ENCODE peak calls at places on chromosomes 13 and 19, in seven cellular contexts. C is neural progenitor cell; U is effector memory CD4-positive, alpha-beta T cell; H is left ventricle myocardium inferior; S is adrenal gland; B is hepatocyte; V is fibroblast of lung. A is an unnamed sample.

GRCh38 chr19:34364830-34365462 is at the start of gene GPI:
- DNase-seq in C (peak; percentile 72), U (peak; percentile 49), H (peak; percentile 68), S (peak; percentile 75), B (peak; percentile 81), V (peak; percentile 34), A (no peak)

GRCh38 chr13:103289661-103290060 is 223.4 kb upstream of the SLC10A2 start:
- DNase-seq in C (no peak), U (no peak), H (no peak), S (no peak), B (no peak), V (peak; percentile 31), A (no peak)

GRCh38 chr13:41565221-41565620 is 107.9 kb downstream of the RGCC start:
- DNase-seq in C (no peak), U (no peak), H (no peak), S (no peak), B (no peak), V (peak; percentile 78), A (no peak)

GRCh38 chr13:57612568-57612967 is 19.0 kb upstream of the PCDH17 start:
- DNase-seq in C (no peak), U (no peak), H (no peak), S (no peak), B (no peak), V (no peak), A (no peak)

GRCh38 chr13:84362777-84363176 is 480.5 kb upstream of the SLITRK1 start:
- DNase-seq in C (no peak), U (no peak), H (no peak), S (no peak), B (no peak), V (no peak), A (no peak)

GRCh38 chr19:1882089-1882785 is 3.1 kb downstream of the ABHD17A start:
- DNase-seq in C (peak; percentile 36), U (peak; percentile 72), H (no peak), S (no peak), B (no peak), V (no peak), A (no peak)

GRCh38 chr19:51036519-51036918 is 1.7 kb upstream of the KLK12 start:
- DNase-seq in C (no peak), U (no peak), H (no peak), S (no peak), B (no peak), V (no peak), A (no peak)

GRCh38 chr19:30522359-30522758 is 150.2 kb downstream of the ZNF536 start:
- DNase-seq in C (no peak), U (no peak), H (no peak), S (no peak), B (no peak), V (no peak), A (no peak)

GRCh38 chr19:14368011-14368513 is 13.2 kb upstream of the ADGRE5 start:
- DNase-seq in C (no peak), U (no peak), H (no peak), S (no peak), B (no peak), V (no peak), A (no peak)

GRCh38 chr19:39212377-39212742 is 8.3 kb upstream of the SYCN start:
- DNase-seq in C (peak; percentile 71), U (peak; percentile 13), H (peak; percentile 24), S (no peak), B (no peak), V (peak; percentile 11), A (no peak)

GRCh38 chr19:30225615-30226463 is 146.3 kb upstream of the ZNF536 start:
- DNase-seq in C (peak; percentile 60), U (no peak), H (no peak), S (no peak), B (peak; percentile 33), V (no peak), A (no peak)

GRCh38 chr19:51531349-51532315 is at the start of gene SIGLEC6:
- DNase-seq in C (no peak), U (no peak), H (peak; percentile 47), S (peak; percentile 52), B (no peak), V (no peak), A (peak; percentile 32)

GRCh38 chr19:14814982-14815381 is 20.0 kb downstream of the OR7A5 start:
- DNase-seq in C (no peak), U (no peak), H (no peak), S (no peak), B (no peak), V (no peak), A (no peak)

GRCh38 chr13:35165205-35165604 is 223.1 kb downstream of the NBEA start:
- DNase-seq in C (peak; percentile 38), U (no peak), H (no peak), S (no peak), B (no peak), V (no peak), A (no peak)

GRCh38 chr19:19402656-19403372 is 2.7 kb upstream of the GATAD2A start:
- DNase-seq in C (no peak), U (no peak), H (no peak), S (no peak), B (no peak), V (peak; percentile 46), A (no peak)

DNA sequence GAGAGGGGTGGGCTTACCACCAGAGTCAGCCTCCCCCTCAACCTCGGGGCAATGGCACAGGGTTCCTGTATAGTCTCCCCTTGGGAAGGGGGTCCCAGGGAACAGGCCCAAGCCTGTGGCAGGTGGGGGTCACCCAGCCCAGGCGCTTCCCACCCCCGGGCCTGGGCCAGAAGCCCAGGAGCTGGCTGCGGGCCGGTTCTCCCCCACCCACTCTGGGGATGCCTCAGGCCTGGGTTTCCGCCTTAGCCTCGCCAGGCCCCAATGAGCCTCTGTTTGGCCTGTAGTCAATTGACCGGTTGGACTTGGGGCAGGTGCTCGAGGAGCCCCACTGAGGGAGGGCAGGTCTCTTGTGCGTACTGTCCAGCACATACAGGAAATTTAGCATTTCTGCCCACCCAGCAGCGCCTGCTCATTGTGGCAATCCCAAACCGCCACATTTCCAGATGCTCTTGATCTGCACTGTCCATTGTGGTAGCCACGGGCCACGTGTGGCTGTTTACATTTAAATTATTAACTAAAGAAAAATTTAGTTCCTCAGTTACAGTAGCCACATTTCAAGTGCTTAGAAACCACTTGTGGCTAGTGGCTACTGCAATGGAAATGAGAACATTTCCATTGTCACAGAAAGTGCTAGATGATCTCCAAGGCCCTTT is 9.9 kb downstream of the LYL1 start:
- DNase-seq in C (no peak), U (no peak), H (no peak), S (no peak), B (no peak), V (no peak), A (no peak)
- H3K27ac ChIP-seq in C (no peak overlapping the region), U (no peak overlapping the region), H (peak overlapping the region; percentile 97), S (peak overlapping the region; percentile 65), B (peak overlapping the region; percentile 87), V (no peak overlapping the region), A (peak overlapping the region; percentile 94)

GRCh38 chr13:78428646-78429045 is 174.7 kb downstream of the POU4F1 start:
- DNase-seq in C (no peak), U (no peak), H (no peak), S (no peak), B (no peak), V (no peak), A (no peak)
- H3K27ac ChIP-seq in C (no peak overlapping the region), U (no peak overlapping the region), H (no peak overlapping the region), S (no peak overlapping the region), B (no peak overlapping the region), V (no peak overlapping the region), A (no peak overlapping the region)

DNA sequence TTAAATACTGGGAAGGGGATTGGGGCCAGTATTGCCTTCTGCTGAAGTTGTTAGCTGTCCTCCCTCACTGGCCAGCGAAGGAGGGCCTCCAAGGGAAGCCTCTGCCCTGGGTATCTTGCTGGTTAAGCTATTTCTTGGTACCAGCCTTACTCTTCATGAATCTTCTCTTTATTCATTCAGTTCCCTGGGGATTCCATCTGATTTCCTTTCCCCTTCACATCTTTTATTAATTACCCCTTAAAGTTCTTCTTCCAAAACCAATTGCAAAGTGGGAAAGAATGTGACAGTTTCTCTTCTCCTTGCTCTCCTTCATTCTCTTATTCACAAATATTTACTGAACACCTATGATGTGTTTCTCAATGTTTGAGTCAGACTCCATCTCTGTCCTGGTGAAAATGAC is 36.7 kb upstream of the STK24 start:
- DNase-seq in C (no peak), U (no peak), H (no peak), S (no peak), B (no peak), V (no peak), A (no peak)
- H3K27ac ChIP-seq in C (no peak overlapping the region), U (no peak overlapping the region), H (no peak overlapping the region), S (no peak overlapping the region), B (no peak overlapping the region), V (no peak overlapping the region), A (no peak overlapping the region)

GRCh38 chr19:48041877-48042580 is 1.9 kb downstream of the CABP5 start:
- DNase-seq in C (no peak), U (no peak), H (no peak), S (no peak), B (no peak), V (no peak), A (no peak)

GRCh38 chr19:48043675-48044258 is at the start of gene CABP5:
- DNase-seq in C (no peak), U (no peak), H (no peak), S (no peak), B (no peak), V (no peak), A (no peak)

GRCh38 chr19:48044561-48044960 is 682 bp upstream of the CABP5 start:
- DNase-seq in C (no peak), U (no peak), H (no peak), S (no peak), B (no peak), V (no peak), A (no peak)
- H3K27ac ChIP-seq in C (no peak overlapping the region), U (no peak overlapping the region), H (no peak overlapping the region), S (no peak overlapping the region), B (no peak overlapping the region), V (no peak overlapping the region), A (no peak overlapping the region)

A was measured in esophagus squamous epithelium.